ENCODE peak calls at places on chromosome 18, in eight cellular contexts. Y, E, F, A, P, T, N and Z are unnamed samples.

GRCh38 chr18:72541871-72542690 is 2.1 kb downstream of the CBLN2 start:
- DNase-seq in T (no peak), A (no peak), F (no peak), P (no peak), E (peak), Y (no peak), N (no peak), Z (no peak)

GRCh38 chr18:23933407-23933806 is 81.1 kb upstream of the TTC39C start:
- DNase-seq in E (no peak), N (no peak), T (no peak), F (no peak), A (no peak), Y (no peak), P (no peak), Z (no peak)

GRCh38 chr18:38459086-38459485 is 893.5 kb upstream of the CELF4 start:
- DNase-seq in N (no peak), A (no peak), T (no peak), P (no peak), E (no peak), F (no peak), Y (peak), Z (no peak)

GRCh38 chr18:21115519-21116411 is 4.2 kb upstream of the ROCK1 start:
- DNase-seq in A (no peak), E (no peak), Y (no peak), F (no peak), P (no peak), T (no peak), N (no peak), Z (no peak)

GRCh38 chr18:63741769-63742168 is 33.4 kb upstream of the SERPINB7 start:
- DNase-seq in N (no peak), E (no peak), T (no peak), A (no peak), Y (no peak), P (no peak), F (no peak), Z (no peak)

GRCh38 chr18:49055787-49056186 is 105.0 kb upstream of the SMAD7 start:
- DNase-seq in F (no peak), N (peak), Y (no peak), E (no peak), P (peak), T (no peak), A (no peak), Z (no peak)

GRCh38 chr18:8787764-8788163 is 82.4 kb downstream of the MTCL1 start:
- DNase-seq in P (no peak), Y (no peak), N (no peak), F (no peak), E (no peak), A (no peak), T (no peak), Z (no peak)

GRCh38 chr18:59141294-59142068 is 1.8 kb downstream of the SEC11C start:
- DNase-seq in A (peak), F (peak), T (no peak), E (no peak), P (no peak), Y (no peak), N (no peak), Z (peak)

GRCh38 chr18:74116628-74117554 is 30.7 kb downstream of the FBXO15 start:
- DNase-seq in A (peak), T (peak), N (no peak), Y (peak), P (no peak), E (peak), F (no peak), Z (peak)

GRCh38 chr18:46097378-46097852 is 681 bp downstream of the ATP5F1A start:
- DNase-seq in P (peak), T (no peak), A (peak), Y (no peak), E (no peak), N (no peak), F (no peak), Z (peak)

GRCh38 chr18:58541789-58542425 is 87.0 kb downstream of the ALPK2 start:
- DNase-seq in A (peak), E (no peak), P (no peak), F (no peak), Y (no peak), T (no peak), N (peak), Z (peak)

GRCh38 chr18:70920840-70921374 is 632.1 kb downstream of the SOCS6 start:
- DNase-seq in P (no peak), T (no peak), E (no peak), Y (no peak), N (no peak), F (no peak), A (no peak), Z (no peak)

GRCh38 chr18:46416706-46417638 is 240.0 kb downstream of the LOXHD1 start:
- DNase-seq in P (no peak), Y (peak), E (peak), T (peak), N (no peak), A (no peak), F (no peak), Z (peak)

GRCh38 chr18:9516437-9517064 is 41.2 kb downstream of the RALBP1 start:
- DNase-seq in A (peak), Y (peak), F (no peak), N (no peak), T (peak), E (peak), P (no peak), Z (peak)

GRCh38 chr18:435940-436339 is 64.6 kb downstream of the COLEC12 start:
- DNase-seq in T (no peak), P (no peak), Y (no peak), E (no peak), N (no peak), F (no peak), A (no peak), Z (no peak)

GRCh38 chr18:13649397-13650252 is 76.7 kb downstream of the FAM210A start:
- DNase-seq in Y (no peak), N (no peak), A (no peak), F (no peak), E (no peak), P (no peak), T (no peak), Z (no peak)

GRCh38 chr18:63234839-63235238 is 84.7 kb downstream of the BCL2 start:
- DNase-seq in P (no peak), F (no peak), N (no peak), E (no peak), A (no peak), Y (no peak), T (no peak), Z (no peak)

GRCh38 chr18:75811156-75811555 is 383.7 kb upstream of the SMIM21 start:
- DNase-seq in T (peak), Y (peak), N (no peak), F (no peak), A (no peak), P (no peak), E (no peak), Z (peak)

GRCh38 chr18:7682334-7682733 is 115.2 kb downstream of the PTPRM start:
- DNase-seq in F (no peak), T (no peak), A (no peak), E (no peak), Y (no peak), N (no peak), P (no peak), Z (no peak)

GRCh38 chr18:76588591-76589303 is 93.7 kb upstream of the ZNF516 start:
- DNase-seq in F (no peak), Y (no peak), N (no peak), A (no peak), P (peak), E (no peak), T (no peak), Z (no peak)

GRCh38 chr18:3346487-3346886 is 84.6 kb downstream of the MYL12B start:
- DNase-seq in A (no peak), E (no peak), T (no peak), F (no peak), N (no peak), Y (no peak), P (no peak), Z (no peak)